ENCODE peak calls at places on chromosome 17, in six cellular contexts. M is testis, S is fibroblast of lung, L is HepG2, R is left ventricle myocardium inferior, Y is ascending aorta. E is an unnamed sample.

GRCh38 chr17:51439395-51440229 is 179.3 kb downstream of the UTP18 start:
- DNase-seq in M (no peak), S (no peak), L (no peak), R (no peak), Y (no peak), E (no peak)

GRCh38 chr17:29178750-29179231 is 1.4 kb downstream of the MYO18A start:
- DNase-seq in M (no peak), S (no peak), L (peak; percentile 29), R (no peak), Y (no peak), E (no peak)

GRCh38 chr17:32523017-32523680 is 36.4 kb downstream of the CDK5R1 start:
- DNase-seq in M (no peak), S (no peak), L (no peak), R (no peak), Y (no peak), E (no peak)

GRCh38 chr17:50722746-50723145 is 3.3 kb downstream of the LUC7L3 start:
- DNase-seq in M (no peak), S (no peak), L (no peak), R (no peak), Y (no peak), E (no peak)

GRCh38 chr17:80222376-80223141 is 2.3 kb downstream of the SLC26A11 start:
- DNase-seq in M (no peak), S (no peak), L (no peak), R (no peak), Y (no peak), E (no peak)

GRCh38 chr17:15659663-15660062 is 24.4 kb downstream of the TRIM16 start:
- DNase-seq in M (no peak), S (no peak), L (no peak), R (no peak), Y (no peak), E (peak; percentile 70)

GRCh38 chr17:50173335-50173941 is 7.6 kb downstream of the SGCA start:
- DNase-seq in M (peak; percentile 55), S (peak; percentile 91), L (no peak), R (no peak), Y (no peak), E (no peak)

GRCh38 chr17:32111141-32111771 is 31.0 kb upstream of the RHOT1 start:
- DNase-seq in M (peak; percentile 64), S (peak; percentile 70), L (peak; percentile 52), R (peak; percentile 45), Y (no peak), E (no peak)

GRCh38 chr17:1109606-1110523 is 69.9 kb downstream of the ABR start:
- DNase-seq in M (no peak), S (no peak), L (peak; percentile 39), R (no peak), Y (no peak), E (no peak)

GRCh38 chr17:82065193-82065637 is 389 bp downstream of the DUS1L start:
- DNase-seq in M (no peak), S (no peak), L (no peak), R (no peak), Y (no peak), E (no peak)

GRCh38 chr17:78805301-78805700 is 23.2 kb upstream of the CYTH1 start:
- DNase-seq in M (no peak), S (no peak), L (no peak), R (no peak), Y (no peak), E (no peak)

GRCh38 chr17:64291268-64291851 is 28.3 kb upstream of the TEX2 start:
- DNase-seq in M (peak; percentile 32), S (no peak), L (peak; percentile 63), R (no peak), Y (no peak), E (no peak)

GRCh38 chr17:2071421-2072281 is 16.7 kb downstream of the HIC1 start:
- DNase-seq in M (no peak), S (peak; percentile 87), L (no peak), R (peak; percentile 82), Y (no peak), E (peak; percentile 78)

GRCh38 chr17:8163978-8164814 is 1.4 kb upstream of the VAMP2 start:
- DNase-seq in M (peak; percentile 92), S (peak; percentile 59), L (no peak), R (peak; percentile 86), Y (peak; percentile 69), E (peak; percentile 86)

GRCh38 chr17:57432507-57433277 is 176.4 kb downstream of the MSI2 start:
- DNase-seq in M (no peak), S (no peak), L (no peak), R (no peak), Y (no peak), E (no peak)

GRCh38 chr17:73821665-73822064 is 177.4 kb upstream of the SDK2 start:
- DNase-seq in M (no peak), S (no peak), L (no peak), R (no peak), Y (no peak), E (no peak)

GRCh38 chr17:67656494-67657203 is 61.1 kb upstream of the NOL11 start:
- DNase-seq in M (no peak), S (no peak), L (no peak), R (no peak), Y (no peak), E (no peak)

GRCh38 chr17:67655478-67656148 is 62.1 kb upstream of the NOL11 start:
- DNase-seq in M (no peak), S (no peak), L (no peak), R (no peak), Y (no peak), E (no peak)

GRCh38 chr17:67649891-67650290 is 67.8 kb upstream of the NOL11 start:
- DNase-seq in M (no peak), S (no peak), L (no peak), R (no peak), Y (no peak), E (no peak)

GRCh38 chr17:67648032-67648761 is 69.5 kb upstream of the NOL11 start:
- DNase-seq in M (no peak), S (no peak), L (peak; percentile 21), R (no peak), Y (no peak), E (no peak)

GRCh38 chr17:67652433-67652832 is 65.3 kb upstream of the NOL11 start:
- DNase-seq in M (no peak), S (no peak), L (no peak), R (no peak), Y (no peak), E (no peak)
- H3K27ac ChIP-seq in M (no peak overlapping the region), S (no peak overlapping the region), L (no peak overlapping the region), R (no peak overlapping the region), Y (no peak overlapping the region), E (no peak overlapping the region)

GRCh38 chr17:42441717-42442565 is 16.7 kb upstream of the ATP6V0A1 start:
- DNase-seq in M (no peak), S (no peak), L (peak; percentile 89), R (no peak), Y (no peak), E (peak; percentile 50)
- H3K27ac ChIP-seq in M (no peak overlapping the region), S (no peak overlapping the region), L (peak overlapping the region; percentile 58), R (no peak overlapping the region), Y (no peak overlapping the region), E (no peak overlapping the region)

DNA sequence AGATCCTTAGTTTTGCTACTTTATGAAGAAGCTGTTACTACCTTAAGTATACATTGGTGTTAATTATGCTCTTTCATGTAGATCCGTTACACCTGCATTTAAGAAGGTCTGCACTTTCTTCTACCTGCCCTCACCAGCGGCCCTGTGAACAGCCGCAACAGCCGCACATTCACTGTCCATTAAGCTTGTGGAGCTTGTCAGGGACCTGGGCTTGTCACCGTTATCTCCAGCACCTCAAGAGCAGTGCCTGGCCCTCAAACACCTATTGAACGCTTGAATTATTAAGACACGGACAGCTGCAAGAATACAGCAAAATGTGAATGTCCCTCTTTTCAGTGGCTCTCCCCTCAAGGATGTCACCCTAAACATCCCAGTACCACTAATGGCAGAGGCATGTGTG is 3.0 kb upstream of the MXRA7 start:
- DNase-seq in M (no peak), S (no peak), L (no peak), R (no peak), Y (no peak), E (no peak)
- H3K27ac ChIP-seq in M (no peak overlapping the region), S (no peak overlapping the region), L (no peak overlapping the region), R (no peak overlapping the region), Y (no peak overlapping the region), E (no peak overlapping the region)

DNA sequence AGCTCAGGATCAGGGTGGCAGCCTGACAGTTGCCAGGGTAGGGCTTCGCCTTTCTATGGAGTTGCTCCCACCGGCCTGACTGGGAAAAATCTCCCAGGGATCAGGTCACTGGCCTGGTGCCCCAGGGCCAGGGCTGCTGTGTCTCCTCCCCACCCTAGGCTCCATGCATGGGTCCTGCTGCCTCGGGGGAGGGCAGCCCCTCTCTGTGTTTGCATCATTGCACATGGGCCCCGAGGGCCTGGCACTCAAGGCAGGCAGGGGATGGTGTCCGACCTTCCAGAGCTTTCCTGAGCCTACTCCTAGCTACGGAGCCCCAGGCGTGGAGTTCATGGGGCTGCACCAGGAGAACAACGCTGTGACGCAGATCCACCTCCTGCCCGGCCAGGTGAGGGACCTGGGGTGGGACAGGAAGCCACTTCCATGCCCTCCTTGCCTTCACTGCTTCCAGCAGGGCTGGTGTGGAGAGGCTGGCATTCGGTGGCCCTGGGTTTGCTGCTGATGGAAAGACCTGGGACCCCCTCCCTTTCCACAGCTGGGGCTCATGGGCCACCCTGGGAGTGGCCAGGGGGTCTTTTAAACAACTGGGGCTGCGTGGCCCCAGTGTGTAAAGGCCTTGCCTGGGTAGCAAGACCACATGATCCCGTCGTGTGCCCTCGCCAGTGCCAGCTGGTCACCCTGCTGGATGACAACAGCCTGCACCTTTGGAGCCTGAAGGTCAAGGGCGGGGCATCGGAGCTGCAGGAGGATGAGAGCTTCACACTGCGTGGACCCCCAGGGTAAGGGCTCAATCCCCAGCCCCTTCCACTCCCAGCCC is 29.5 kb upstream of the MYO15B start:
- DNase-seq in M (no peak), S (no peak), L (no peak), R (no peak), Y (no peak), E (no peak)
- H3K27ac ChIP-seq in M (no peak overlapping the region), S (no peak overlapping the region), L (peak overlapping the region; percentile 81), R (no peak overlapping the region), Y (no peak overlapping the region), E (peak overlapping the region; percentile 42)

GRCh38 chr17:68622423-68622822 is 21.3 kb upstream of the FAM20A start:
- DNase-seq in M (no peak), S (no peak), L (no peak), R (no peak), Y (no peak), E (no peak)
- H3K27ac ChIP-seq in M (no peak overlapping the region), S (no peak overlapping the region), L (no peak overlapping the region), R (no peak overlapping the region), Y (no peak overlapping the region), E (no peak overlapping the region)

GRCh38 chr17:38871247-38871991 is 1.6 kb downstream of the LASP1 start:
- DNase-seq in M (peak; percentile 57), S (peak; percentile 83), L (peak; percentile 98), R (peak; percentile 50), Y (peak; percentile 65), E (no peak)

GRCh38 chr17:38873646-38874380 is 4.0 kb downstream of the LASP1 start:
- DNase-seq in M (no peak), S (no peak), L (no peak), R (no peak), Y (no peak), E (no peak)

GRCh38 chr17:38870259-38871165 is 654 bp downstream of the LASP1 start:
- DNase-seq in M (peak; percentile 83), S (peak; percentile 54), L (peak; percentile 40), R (peak; percentile 79), Y (no peak), E (peak; percentile 88)

GRCh38 chr17:38872671-38873385 is 3.0 kb downstream of the LASP1 start:
- DNase-seq in M (no peak), S (no peak), L (peak; percentile 92), R (no peak), Y (no peak), E (no peak)

GRCh38 chr17:38871992-38872605 is 2.2 kb downstream of the LASP1 start:
- DNase-seq in M (no peak), S (no peak), L (no peak), R (no peak), Y (no peak), E (no peak)
- H3K27ac ChIP-seq in M (no peak overlapping the region), S (peak overlapping the region; percentile 73), L (peak overlapping the region; percentile 76), R (peak overlapping the region; percentile 97), Y (peak overlapping the region; percentile 94), E (peak overlapping the region; percentile 96)

E was measured in upper lobe of left lung.